ENCODE peak calls at places on chromosomes 2 and 18, in five cellular contexts. O is nephron progenitor cell, U is Ammon's horn, C is activated B cell treated with CpG ODN at 0.5 μM for 24 hours, S is HuH-7.5. H is an unnamed sample.

GRCh38 chr2:69718338-69718965 is 23.5 kb upstream of the ANXA4 start:
- DNase-seq in C (no peak), O (no peak), U (no peak), S (no peak), H (no peak)

GRCh38 chr2:134417968-134418557 is 164.2 kb downstream of the MGAT5 start:
- DNase-seq in O (no peak), S (no peak), U (no peak), C (no peak), H (no peak)

GRCh38 chr18:59539108-59539507 is 158.1 kb downstream of the CCBE1 start:
- DNase-seq in C (no peak), U (no peak), O (no peak), S (no peak), H (no peak)

GRCh38 chr2:3287896-3288295 is 89.7 kb downstream of the EIPR1 start:
- DNase-seq in O (no peak), C (no peak), S (no peak), U (no peak), H (no peak)

GRCh38 chr18:73636355-73636754 is 511.3 kb downstream of the FBXO15 start:
- DNase-seq in S (no peak), U (no peak), O (no peak), C (no peak), H (no peak)

GRCh38 chr2:140654565-140654964 is 1476.3 kb downstream of the LRP1B start:
- DNase-seq in O (no peak), S (no peak), U (no peak), C (no peak), H (no peak)

GRCh38 chr2:109156052-109156451 is 27.0 kb downstream of the SH3RF3 start:
- DNase-seq in S (no peak), U (no peak), O (no peak), C (no peak), H (no peak)

GRCh38 chr18:57372444-57372843 is 20.1 kb downstream of the ST8SIA3 start:
- DNase-seq in C (no peak), U (no peak), O (no peak), S (no peak), H (no peak)

GRCh38 chr2:86223098-86223681 is 23.9 kb downstream of the MRPL35 start:
- DNase-seq in C (no peak), O (peak), U (peak), S (no peak), H (no peak)

GRCh38 chr2:71347517-71347916 is 15.9 kb downstream of the ZNF638 start:
- DNase-seq in S (no peak), C (no peak), U (no peak), O (peak), H (no peak)

H was measured in vagina.